ENCODE peak calls at places on chromosomes 1 and 21, in four cellular contexts. G is stomach, F is BJ, Z is small intestine. O is an unnamed sample.

GRCh38 chr1:101088431-101088830 is 62.8 kb upstream of the DPH5 start:
- DNase-seq in G (no peak), F (no peak), Z (no peak), O (no peak)

GRCh38 chr1:52814465-52814864 is 28.1 kb upstream of the ZYG11A start:
- DNase-seq in G (no peak), F (no peak), Z (no peak), O (no peak)

GRCh38 chr1:34973326-34973725 is 11.8 kb downstream of the TMEM35B start:
- DNase-seq in G (no peak), F (no peak), Z (no peak), O (no peak)

GRCh38 chr1:168135116-168135981 is 1.4 kb downstream of the GPR161 start:
- DNase-seq in G (no peak), F (no peak), Z (no peak), O (no peak)

GRCh38 chr1:108071601-108072000 is 106.6 kb upstream of the VAV3 start:
- DNase-seq in G (no peak), F (no peak), Z (no peak), O (no peak)

GRCh38 chr1:230167419-230167852 is 100.4 kb downstream of the GALNT2 start:
- DNase-seq in G (no peak), F (no peak), Z (peak; percentile 66), O (peak; percentile 81)

GRCh38 chr1:27572679-27573426 is 31.1 kb downstream of the AHDC1 start:
- DNase-seq in G (no peak), F (no peak), Z (no peak), O (no peak)

GRCh38 chr1:170126691-170127090 is 19.1 kb upstream of the NTMT2 start:
- DNase-seq in G (no peak), F (peak; percentile 70), Z (no peak), O (no peak)

GRCh38 chr1:183105449-183105848 is 80.6 kb upstream of the LAMC2 start:
- DNase-seq in G (no peak), F (no peak), Z (no peak), O (no peak)

GRCh38 chr1:230243583-230244377 is 176.7 kb downstream of the GALNT2 start:
- DNase-seq in G (no peak), F (no peak), Z (no peak), O (no peak)

GRCh38 chr1:8202182-8202905 is 115.6 kb upstream of the SLC45A1 start:
- DNase-seq in G (peak; percentile 70), F (peak; percentile 45), Z (peak; percentile 59), O (no peak)

GRCh38 chr1:10734900-10735602 is 61.4 kb downstream of the CASZ1 start:
- DNase-seq in G (no peak), F (no peak), Z (peak; percentile 21), O (no peak)

GRCh38 chr1:6889875-6890480 is 104.7 kb downstream of the CAMTA1 start:
- DNase-seq in G (peak; percentile 65), F (no peak), Z (peak; percentile 83), O (peak; percentile 35)

GRCh38 chr1:248630551-248630950 is 4.3 kb downstream of the OR2T11 start:
- DNase-seq in G (no peak), F (no peak), Z (no peak), O (no peak)

GRCh38 chr1:41638086-41639024 is 153.9 kb upstream of the EDN2 start:
- DNase-seq in G (no peak), F (no peak), Z (no peak), O (no peak)

GRCh38 chr21:17461582-17461981 is 51.3 kb upstream of the CXADR start:
- DNase-seq in G (no peak), F (no peak), Z (peak; percentile 36), O (no peak)

GRCh38 chr21:41507521-41508414 is at the start of gene TMPRSS2:
- DNase-seq in G (peak; percentile 92), F (no peak), Z (peak; percentile 93), O (no peak)

GRCh38 chr1:2392686-2393085 is 1.0 kb downstream of the RER1 start:
- DNase-seq in G (no peak), F (no peak), Z (no peak), O (no peak)

GRCh38 chr1:216523449-216524190 is 100.4 kb upstream of the USH2A start:
- DNase-seq in G (no peak), F (peak; percentile 19), Z (no peak), O (no peak)

GRCh38 chr1:216521477-216521876 is 98.2 kb upstream of the USH2A start:
- DNase-seq in G (no peak), F (no peak), Z (no peak), O (no peak)

GRCh38 chr1:216523043-216523442 is 99.8 kb upstream of the USH2A start:
- DNase-seq in G (no peak), F (no peak), Z (no peak), O (no peak)

DNA sequence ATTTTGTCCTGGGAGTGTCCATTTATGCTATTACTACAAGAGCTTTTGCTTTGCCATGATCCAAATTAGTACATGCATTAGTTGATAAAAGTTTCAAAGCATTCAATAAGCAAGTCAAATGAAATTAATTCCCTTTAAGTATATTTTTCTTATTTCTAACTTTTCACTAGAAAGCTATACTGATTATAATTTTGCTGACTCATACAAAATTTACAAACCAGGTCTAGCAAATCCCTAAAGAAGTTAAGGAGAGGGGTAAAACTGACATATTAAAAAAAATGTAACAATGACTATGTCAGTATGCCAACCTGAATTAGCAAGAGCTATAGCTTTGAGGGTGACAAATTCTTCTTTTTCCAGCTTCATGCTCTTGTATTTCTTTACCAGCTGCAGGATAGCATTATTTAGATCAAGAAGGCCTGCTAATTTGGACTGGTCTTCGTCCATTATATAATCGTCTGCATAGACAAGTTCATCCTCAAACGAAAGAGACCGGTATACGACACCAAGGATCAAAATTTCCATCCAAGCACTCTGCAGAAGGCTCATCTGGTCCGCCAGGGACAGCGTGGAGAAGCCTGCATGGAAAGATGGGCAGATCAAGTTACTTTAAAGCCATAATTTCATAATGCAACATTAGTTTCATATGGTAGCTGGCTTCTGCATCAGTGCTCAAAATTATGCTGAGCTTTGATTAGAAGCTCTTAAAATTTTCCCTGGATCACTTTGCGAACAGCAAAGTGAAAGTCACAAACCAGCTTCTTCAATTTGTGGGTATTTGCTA is 95.8 kb upstream of the USH2A start:
- DNase-seq in G (no peak), F (no peak), Z (no peak), O (no peak)
- H3K4me3 ChIP-seq in G (no peak overlapping the region), F (no peak overlapping the region), Z (no peak overlapping the region), O (no peak overlapping the region)

GRCh38 chr1:64474133-64474532 is 4.2 kb downstream of the CACHD1 start:
- DNase-seq in G (no peak), F (no peak), Z (no peak), O (no peak)
- H3K4me3 ChIP-seq in G (peak overlapping the region; percentile 0), F (no peak overlapping the region), Z (no peak overlapping the region), O (no peak overlapping the region)

DNA sequence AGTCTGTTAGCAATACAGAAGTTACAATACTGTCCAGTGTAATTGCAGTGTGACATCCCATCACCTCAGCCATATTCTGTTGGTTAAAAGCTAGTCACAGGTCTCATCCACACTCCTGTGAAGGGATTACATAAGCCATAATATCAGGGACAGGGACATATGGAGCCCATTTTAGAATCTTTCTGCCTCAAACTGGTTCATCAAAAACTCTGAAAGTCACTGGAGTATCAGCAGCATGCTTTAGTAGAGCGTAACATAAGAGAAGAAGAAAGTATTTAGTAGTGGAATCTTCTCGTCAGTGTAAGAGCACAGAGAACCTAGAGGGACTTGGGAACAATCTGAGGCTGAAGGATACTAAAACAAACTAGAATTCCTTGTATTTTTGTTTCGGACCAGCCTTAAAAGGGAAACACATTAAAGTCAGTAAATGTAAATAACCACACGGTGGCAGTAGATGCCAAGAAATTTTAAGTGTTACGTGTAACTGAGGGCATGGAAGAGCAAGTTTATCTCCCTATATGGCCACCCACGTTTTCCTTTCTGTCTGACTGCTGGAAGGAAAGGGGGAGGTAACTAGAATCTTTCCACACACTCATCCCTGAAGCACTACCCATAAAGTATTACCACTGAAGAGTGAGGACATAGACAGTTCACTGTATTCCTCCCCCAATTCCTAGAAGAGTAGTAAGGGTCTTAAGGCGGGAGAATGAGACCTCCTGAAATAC is 41.6 kb upstream of the AGL start:
- DNase-seq in G (no peak), F (peak; percentile 75), Z (peak; percentile 77), O (peak; percentile 82)
- H3K4me3 ChIP-seq in G (no peak overlapping the region), F (peak overlapping the region; percentile 19), Z (no peak overlapping the region), O (no peak overlapping the region)

DNA sequence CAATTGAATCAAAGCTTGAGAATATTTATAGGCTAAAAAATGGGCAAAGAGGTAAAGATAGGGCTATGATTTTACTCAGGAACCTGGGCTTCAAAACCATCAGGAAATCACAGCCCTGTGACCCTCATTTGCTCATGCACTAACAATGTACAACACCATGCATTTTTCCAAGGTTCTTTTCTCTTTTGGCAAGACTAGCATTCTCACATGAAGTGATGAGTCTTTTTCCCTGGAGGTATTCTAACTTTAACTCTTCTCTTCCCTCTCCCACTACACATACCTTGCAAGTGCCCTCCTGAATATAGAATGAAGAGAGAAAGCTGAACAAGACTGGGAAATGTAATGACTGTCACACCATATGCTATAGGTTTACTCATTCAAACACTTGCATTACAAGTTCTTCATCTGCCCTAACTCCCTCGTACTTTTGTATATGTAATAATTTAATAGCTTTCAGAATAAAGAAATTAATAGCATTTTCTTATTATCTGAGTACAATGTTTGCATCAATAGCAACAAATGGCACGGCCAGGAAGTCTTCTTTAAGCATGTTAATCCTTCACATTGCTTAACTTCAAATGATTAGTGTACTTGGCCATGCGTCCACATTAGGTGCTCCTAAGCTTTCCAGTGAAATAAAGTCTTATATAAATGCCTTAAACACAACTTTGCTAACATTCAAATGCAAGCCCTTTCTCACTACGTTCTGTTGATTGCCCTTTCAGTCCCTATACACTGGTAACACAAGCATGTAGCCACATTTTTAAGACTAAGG is 1.8 kb downstream of the NIBAN1 start:
- DNase-seq in G (no peak), F (no peak), Z (peak; percentile 9), O (no peak)
- H3K4me3 ChIP-seq in G (peak overlapping the region; percentile 83), F (peak overlapping the region; percentile 66), Z (peak overlapping the region; percentile 82), O (no peak overlapping the region)

GRCh38 chr1:227884370-227885134 is 63.2 kb downstream of the WNT9A start:
- DNase-seq in G (peak; percentile 20), F (no peak), Z (no peak), O (no peak)

GRCh38 chr1:227885648-227886502 is 61.9 kb downstream of the WNT9A start:
- DNase-seq in G (peak; percentile 58), F (no peak), Z (no peak), O (no peak)

GRCh38 chr1:227886503-227886961 is 61.2 kb downstream of the WNT9A start:
- DNase-seq in G (peak; percentile 21), F (no peak), Z (no peak), O (no peak)

GRCh38 chr1:227883641-227884301 is 64.0 kb downstream of the WNT9A start:
- DNase-seq in G (peak; percentile 13), F (no peak), Z (no peak), O (no peak)

DNA sequence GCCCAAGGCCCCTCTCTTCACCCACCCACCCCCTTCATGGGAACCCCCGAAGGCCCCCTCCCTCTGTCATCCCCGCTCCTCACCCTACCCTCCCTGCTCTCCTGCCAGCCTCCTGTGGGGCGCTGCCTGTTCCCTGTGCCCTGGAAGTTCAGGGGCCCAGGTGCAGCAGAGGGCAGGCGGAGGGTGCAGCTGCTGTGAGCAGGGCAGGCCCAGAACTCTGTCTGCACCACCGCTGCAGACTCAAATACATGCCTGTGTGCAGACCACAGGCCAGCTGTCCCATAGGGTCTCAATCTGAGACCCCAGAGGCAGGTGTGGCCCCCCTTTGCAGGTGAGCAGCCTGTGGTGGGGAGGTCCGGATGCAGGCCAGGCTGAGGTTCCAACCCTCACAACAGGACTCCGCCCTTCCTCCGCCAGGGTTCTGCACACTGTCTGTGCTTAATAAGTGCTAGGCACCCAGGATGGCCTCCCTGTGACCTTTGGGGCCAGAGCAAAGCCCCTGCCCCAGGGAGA is 62.5 kb downstream of the WNT9A start:
- DNase-seq in G (peak; percentile 24), F (no peak), Z (no peak), O (peak; percentile 70)
- H3K4me3 ChIP-seq in G (no peak overlapping the region), F (no peak overlapping the region), Z (no peak overlapping the region), O (no peak overlapping the region)